ENCODE peak calls at places on chromosomes 4 and X, in eight cellular contexts. Z is transverse colon, J is breast epithelium, Q is thyroid gland, A is upper lobe of left lung, G is NB4, N is K562, R is A549. M is an unnamed sample.

GRCh38 chr4:114263233-114263632 is 283.8 kb upstream of the ARSJ start:
- DNase-seq in Z (no peak), Q (no peak), R (no peak), N (no peak), A (no peak), J (no peak), G (no peak), M (no peak)

GRCh38 chr4:24564488-24564887 is 19.9 kb downstream of the DHX15 start:
- DNase-seq in A (no peak), N (no peak), J (no peak), Z (no peak), G (no peak), R (no peak), Q (no peak), M (no peak)

GRCh38 chr4:77185681-77186080 is 28.7 kb downstream of the CCNG2 start:
- DNase-seq in J (no peak), Z (no peak), R (no peak), A (no peak), N (no peak), G (no peak), Q (no peak), M (no peak)

GRCh38 chr4:98641393-98641792 is 17.0 kb downstream of the TSPAN5 start:
- DNase-seq in Z (no peak), R (no peak), A (no peak), N (no peak), G (no peak), Q (no peak), J (no peak), M (no peak)

GRCh38 chr4:158778065-158778711 is 9.4 kb downstream of the FNIP2 start:
- DNase-seq in Z (no peak), G (no peak), R (no peak), A (no peak), Q (no peak), N (no peak), J (no peak), M (no peak)

GRCh38 chr4:165288639-165289428 is 38.6 kb upstream of the MSMO1 start:
- DNase-seq in J (no peak), N (no peak), G (peak), R (no peak), Z (no peak), Q (no peak), A (no peak), M (no peak)

GRCh38 chr4:11489449-11490083 is 60.9 kb upstream of the HS3ST1 start:
- DNase-seq in Q (no peak), R (no peak), N (no peak), J (no peak), Z (no peak), G (no peak), A (no peak), M (no peak)

GRCh38 chr4:34676390-34676789 is 1567.9 kb downstream of the ARAP2 start:
- DNase-seq in Q (no peak), A (no peak), G (no peak), R (no peak), J (no peak), Z (no peak), N (no peak), M (no peak)

GRCh38 chr4:149823770-149824221 is 8.2 kb upstream of the IQCM start:
- DNase-seq in N (no peak), J (no peak), R (peak), Q (peak), G (no peak), Z (no peak), A (no peak), M (no peak)

GRCh38 chr4:182212211-182212761 is 30.9 kb upstream of the TENM3 start:
- DNase-seq in A (peak), Q (peak), Z (no peak), J (no peak), R (no peak), N (no peak), G (no peak), M (no peak)

GRCh38 chr4:11537846-11538245 is 109.2 kb upstream of the HS3ST1 start:
- DNase-seq in A (no peak), N (no peak), G (no peak), Q (no peak), J (no peak), R (no peak), Z (no peak), M (no peak)

GRCh38 chr4:186643501-186644315 is 79.9 kb downstream of the FAT1 start:
- DNase-seq in J (no peak), G (peak), N (no peak), Z (no peak), Q (no peak), R (peak), A (no peak), M (no peak)

GRCh38 chr4:182552948-182553347 is 309.7 kb downstream of the TENM3 start:
- DNase-seq in Q (no peak), N (no peak), Z (no peak), G (no peak), J (no peak), A (no peak), R (no peak), M (no peak)

GRCh38 chr4:89285735-89286134 is 21.9 kb downstream of the GPRIN3 start:
- DNase-seq in Z (no peak), R (no peak), Q (no peak), J (no peak), A (no peak), G (no peak), N (no peak), M (no peak)
- H3K4me3 ChIP-seq in Z (no peak), R (no peak), Q (no peak), J (no peak), A (no peak), G (no peak), N (no peak), M (no peak)

DNA sequence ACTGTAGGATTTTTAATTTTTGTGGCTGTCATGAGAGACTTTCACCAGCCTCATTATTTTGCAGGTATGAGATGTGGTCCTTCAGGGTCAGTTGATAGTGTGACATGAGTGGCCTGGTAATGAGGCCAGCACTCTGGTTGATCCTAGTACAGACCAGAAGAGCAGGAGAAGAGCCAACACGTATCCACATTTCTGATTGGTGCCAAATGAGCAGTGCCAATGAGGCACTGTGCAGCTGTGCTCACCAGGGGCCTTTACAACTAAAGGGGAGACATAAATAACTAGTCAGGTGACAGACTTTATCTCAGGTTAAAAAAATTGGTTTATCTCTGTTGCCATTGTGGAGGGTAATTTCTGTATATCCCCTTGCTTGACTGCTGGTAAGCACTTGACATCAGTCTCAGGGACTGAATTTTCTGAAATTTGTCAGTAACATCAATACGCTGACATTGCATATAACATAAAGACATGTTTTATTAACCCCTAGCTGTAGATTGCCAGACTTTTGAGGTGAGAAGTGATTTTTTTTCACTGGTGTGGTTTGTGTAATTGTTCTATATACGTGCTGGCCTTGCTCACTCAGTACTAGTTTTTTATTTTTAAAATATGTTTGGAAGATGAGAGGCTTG is 101.2 kb downstream of the AFF1 start:
- DNase-seq in N (no peak), Z (no peak), G (no peak), Q (peak), J (no peak), A (no peak), R (no peak), M (no peak)
- TF ChIP-seq CTCF in N (no peak), Z (no peak), G (no peak), Q (no peak), J (no peak), A (no peak), R (no peak), M (no peak)

GRCh38 chr4:41537267-41537890 is 578 bp upstream of the LIMCH1 start:
- DNase-seq in J (no peak), A (no peak), G (no peak), Z (no peak), R (no peak), N (no peak), Q (no peak), M (no peak)

GRCh38 chr4:41538887-41539498 is 1.0 kb downstream of the LIMCH1 start:
- DNase-seq in R (no peak), N (no peak), G (no peak), A (no peak), J (no peak), Q (no peak), Z (no peak), M (peak)

GRCh38 chr4:41535911-41536361 is 2.0 kb upstream of the LIMCH1 start:
- DNase-seq in R (no peak), Q (no peak), N (no peak), G (no peak), J (no peak), Z (no peak), A (no peak), M (no peak)

GRCh38 chr4:41539711-41540110 is 1.8 kb downstream of the LIMCH1 start:
- DNase-seq in G (no peak), Z (no peak), N (no peak), A (no peak), J (no peak), R (no peak), Q (no peak), M (no peak)

DNA sequence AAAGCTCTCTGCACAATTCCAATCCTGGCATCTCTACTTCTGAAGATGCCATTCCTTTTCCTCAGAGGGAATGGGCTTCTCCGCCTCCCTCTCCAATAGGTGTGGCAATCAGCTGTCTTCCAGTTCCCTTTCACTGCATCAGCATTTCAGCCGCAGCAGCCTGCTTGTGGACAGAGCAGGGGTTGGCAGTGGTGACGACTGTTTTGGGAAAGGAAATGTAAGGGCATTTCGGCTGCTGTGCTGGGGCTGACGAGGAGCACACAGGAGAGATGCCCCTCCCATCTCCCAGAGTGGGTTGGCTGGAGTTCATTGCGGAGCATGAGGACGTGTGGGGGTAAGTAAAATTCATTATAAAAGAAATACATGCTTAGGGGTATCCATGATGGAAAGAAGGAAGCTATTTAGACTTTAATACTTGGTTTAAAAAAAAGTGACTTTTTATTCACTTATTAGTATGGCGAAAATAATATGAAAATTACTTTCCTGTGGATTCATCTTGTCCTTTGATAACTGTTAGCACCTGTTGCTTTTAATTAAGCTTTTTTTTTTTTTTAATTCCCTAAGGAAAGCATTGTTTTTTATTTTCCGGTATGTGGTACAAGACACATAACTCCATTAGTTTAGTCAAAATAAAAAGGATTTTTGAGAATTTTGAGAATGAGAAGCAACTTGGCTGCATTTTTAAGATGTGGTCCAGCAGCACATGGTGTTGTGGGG is at the start of gene LIMCH1:
- DNase-seq in Z (peak), N (no peak), R (no peak), J (no peak), G (no peak), Q (peak), A (no peak), M (peak)
- TF ChIP-seq POLR2A in Z (no peak), N (no peak), R (no peak), J (no peak), G (no peak), Q (no peak), A (no peak), M (no peak)

GRCh38 chr4:107888237-107888636 is 43.1 kb upstream of the CYP2U1 start:
- DNase-seq in N (no peak), R (no peak), A (no peak), Z (no peak), J (no peak), G (peak), Q (no peak), M (no peak)

GRCh38 chr4:107894138-107894603 is 37.2 kb upstream of the CYP2U1 start:
- DNase-seq in R (no peak), G (no peak), A (no peak), Z (no peak), N (no peak), J (no peak), Q (peak), M (no peak)

GRCh38 chr4:107890779-107891178 is 40.6 kb upstream of the CYP2U1 start:
- DNase-seq in R (no peak), Q (no peak), Z (no peak), G (no peak), N (no peak), J (no peak), A (no peak), M (no peak)

GRCh38 chr4:107893171-107894137 is 37.9 kb upstream of the CYP2U1 start:
- DNase-seq in J (no peak), G (no peak), N (no peak), A (no peak), R (no peak), Q (no peak), Z (no peak), M (no peak)

DNA sequence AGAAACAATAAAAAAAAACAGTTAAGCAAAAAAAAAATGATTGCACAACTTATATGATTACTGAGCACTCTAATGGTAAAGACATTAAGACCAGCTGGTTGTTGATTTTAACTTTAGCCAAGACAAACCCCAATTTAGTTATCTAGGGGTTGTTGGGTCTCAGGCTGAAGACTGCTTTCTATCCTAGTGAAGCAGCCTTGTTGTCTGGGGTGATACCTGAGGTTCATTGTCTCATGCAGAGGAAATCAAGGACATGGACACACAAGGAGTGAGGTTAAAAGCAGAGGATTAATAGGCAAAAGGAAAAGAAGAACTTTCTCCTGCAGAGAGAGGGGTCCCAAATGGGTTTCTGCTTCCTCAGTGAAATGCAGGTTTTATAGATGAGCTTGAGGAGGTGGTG is 40.0 kb upstream of the CYP2U1 start:
- DNase-seq in R (no peak), N (no peak), Q (no peak), G (no peak), Z (no peak), J (no peak), A (no peak), M (no peak)
- H3K4me3 ChIP-seq in R (no peak), N (no peak), Q (no peak), G (no peak), Z (no peak), J (no peak), A (no peak), M (no peak)

GRCh38 chrX:102659790-102660757 is 8.8 kb downstream of the GPRASP1 start:
- DNase-seq in R (peak), N (peak), Q (peak), J (peak), A (peak), G (peak), Z (peak), M (peak)
- TF ChIP-seq CTCF in R (no peak), N (no peak), Q (no peak), J (no peak), A (peak), G (no peak), Z (peak), M (no peak)

GRCh38 chr4:2415213-2415612 is 3.2 kb downstream of the ZFYVE28 start:
- DNase-seq in Z (no peak), Q (no peak), R (no peak), G (no peak), A (no peak), N (no peak), J (no peak), M (no peak)

GRCh38 chr4:2417196-2417764 is 1.2 kb downstream of the ZFYVE28 start:
- DNase-seq in N (peak), R (no peak), A (peak), G (no peak), J (no peak), Q (peak), Z (no peak), M (no peak)

GRCh38 chr4:2417765-2418651 is at the start of gene ZFYVE28:
- DNase-seq in Z (no peak), R (peak), N (peak), A (no peak), Q (peak), G (peak), J (no peak), M (no peak)

GRCh38 chr4:2416564-2417195 is 1.8 kb downstream of the ZFYVE28 start:
- DNase-seq in Q (peak), R (no peak), J (no peak), N (peak), G (peak), Z (peak), A (peak), M (no peak)

GRCh38 chr4:2415881-2416563 is 2.4 kb downstream of the ZFYVE28 start:
- DNase-seq in Q (no peak), A (no peak), J (no peak), Z (no peak), N (no peak), G (no peak), R (no peak), M (no peak)
- TF ChIP-seq POLR2A in Q (no peak), A (no peak), J (no peak), Z (no peak), N (no peak), G (no peak), R (no peak), M (no peak)

GRCh38 chr4:85522836-85523235 is 47.9 kb downstream of the ARHGAP24 start:
- DNase-seq in G (no peak), J (no peak), R (no peak), A (no peak), Q (no peak), N (no peak), Z (no peak), M (no peak)
- H3K4me3 ChIP-seq in G (no peak), J (no peak), R (no peak), A (no peak), Q (no peak), N (no peak), Z (no peak), M (no peak)

GRCh38 chr4:37666625-37667071 is 19.5 kb downstream of the RELL1 start:
- DNase-seq in N (no peak), G (peak), J (peak), Q (no peak), R (peak), Z (peak), A (no peak), M (no peak)
- TF ChIP-seq CTCF in N (no peak), G (no peak), J (peak), Q (no peak), R (no peak), Z (peak), A (no peak), M (no peak)

M was measured in prostate gland.